ENCODE peak calls at places on chromosomes 12 and 14, in four cellular contexts. One of them, this sample, is unnamed.
A peak's percentile ranks its signal among the peaks of the same experiment; 100 is the strongest.

GRCh38 chr12:120126635-120127005 is 10.1 kb upstream of the RAB35 start:
- ATAC-seq in lung: peak; percentile 54
- ATAC-seq in CD8-positive, alpha-beta T cell: no peak
- ATAC-seq in omental fat pad: no peak
- ATAC-seq in this sample: peak; percentile 64

GRCh38 chr12:69476276-69477017 is 6.3 kb downstream of the FRS2 start:
- ATAC-seq in omental fat pad: peak; percentile 62
- ATAC-seq in lung: peak; percentile 46
- ATAC-seq in CD8-positive, alpha-beta T cell: no peak
- ATAC-seq in this sample: peak; percentile 48

GRCh38 chr14:96782436-96782835 is 14.7 kb upstream of the VRK1 start:
- ATAC-seq in lung: no peak
- ATAC-seq in omental fat pad: no peak
- ATAC-seq in CD8-positive, alpha-beta T cell: no peak
- ATAC-seq in this sample: no peak

GRCh38 chr12:13124661-13125505 is 21.4 kb upstream of the GSG1 start:
- ATAC-seq in omental fat pad: peak; percentile 80
- ATAC-seq in CD8-positive, alpha-beta T cell: no peak
- ATAC-seq in lung: no peak
- ATAC-seq in this sample: no peak

GRCh38 chr14:88323520-88324199 is 591 bp upstream of the KCNK10 start:
- ATAC-seq in CD8-positive, alpha-beta T cell: no peak
- ATAC-seq in lung: no peak
- ATAC-seq in omental fat pad: no peak
- ATAC-seq in this sample: no peak

GRCh38 chr12:117228239-117228638 is 38.0 kb upstream of the FBXO21 start:
- ATAC-seq in lung: no peak
- ATAC-seq in CD8-positive, alpha-beta T cell: no peak
- ATAC-seq in omental fat pad: no peak
- ATAC-seq in this sample: no peak

GRCh38 chr12:68400231-68400829 is 68.2 kb upstream of the MDM1 start:
- ATAC-seq in CD8-positive, alpha-beta T cell: no peak
- ATAC-seq in omental fat pad: no peak
- ATAC-seq in lung: no peak
- ATAC-seq in this sample: no peak

GRCh38 chr12:121718653-121719239 is 6.2 kb downstream of the TMEM120B start:
- ATAC-seq in lung: no peak
- ATAC-seq in omental fat pad: no peak
- ATAC-seq in CD8-positive, alpha-beta T cell: no peak
- ATAC-seq in this sample: no peak

GRCh38 chr12:70826156-70826555 is 94.4 kb downstream of the PTPRR start:
- ATAC-seq in lung: no peak
- ATAC-seq in omental fat pad: no peak
- ATAC-seq in CD8-positive, alpha-beta T cell: no peak
- ATAC-seq in this sample: no peak

GRCh38 chr12:53160673-53161072 is 19.8 kb upstream of the ZNF740 start:
- ATAC-seq in omental fat pad: no peak
- ATAC-seq in lung: no peak
- ATAC-seq in CD8-positive, alpha-beta T cell: no peak
- ATAC-seq in this sample: no peak

GRCh38 chr14:101878222-101879211 is 85.9 kb upstream of the DYNC1H1 start:
- ATAC-seq in CD8-positive, alpha-beta T cell: peak; percentile 34
- ATAC-seq in lung: no peak
- ATAC-seq in omental fat pad: no peak
- ATAC-seq in this sample: no peak

GRCh38 chr12:66323017-66323416 is 20.7 kb downstream of the HELB start:
- ATAC-seq in CD8-positive, alpha-beta T cell: no peak
- ATAC-seq in omental fat pad: no peak
- ATAC-seq in lung: no peak
- ATAC-seq in this sample: no peak

GRCh38 chr14:56650075-56650474 is 70.5 kb downstream of the TMEM260 start:
- ATAC-seq in lung: no peak
- ATAC-seq in CD8-positive, alpha-beta T cell: no peak
- ATAC-seq in omental fat pad: no peak
- ATAC-seq in this sample: no peak

GRCh38 chr12:12294215-12295005 is 27.6 kb upstream of the LRP6 start:
- ATAC-seq in omental fat pad: peak; percentile 63
- ATAC-seq in lung: peak; percentile 53
- ATAC-seq in CD8-positive, alpha-beta T cell: no peak
- ATAC-seq in this sample: no peak

GRCh38 chr12:3520711-3521110 is 29.7 kb downstream of the PRMT8 start:
- ATAC-seq in CD8-positive, alpha-beta T cell: no peak
- ATAC-seq in lung: no peak
- ATAC-seq in omental fat pad: no peak
- ATAC-seq in this sample: no peak

GRCh38 chr12:4277856-4278581 is 4.5 kb downstream of the CCND2 start:
- ATAC-seq in lung: no peak
- ATAC-seq in CD8-positive, alpha-beta T cell: no peak
- ATAC-seq in omental fat pad: no peak
- ATAC-seq in this sample: no peak

GRCh38 chr12:132572801-132573760 is 37.3 kb downstream of the LRCOL1 start:
- ATAC-seq in omental fat pad: no peak
- ATAC-seq in CD8-positive, alpha-beta T cell: no peak
- ATAC-seq in lung: no peak
- ATAC-seq in this sample: no peak

GRCh38 chr12:95060951-95061350 is 12.5 kb downstream of the NR2C1 start:
- ATAC-seq in omental fat pad: no peak
- ATAC-seq in lung: no peak
- ATAC-seq in CD8-positive, alpha-beta T cell: no peak
- ATAC-seq in this sample: no peak

GRCh38 chr14:93926873-93927571 is at the start of gene FAM181A:
- ATAC-seq in CD8-positive, alpha-beta T cell: no peak
- ATAC-seq in lung: no peak
- ATAC-seq in omental fat pad: no peak
- ATAC-seq in this sample: no peak

GRCh38 chr14:20734079-20734806 is 11.4 kb upstream of the EDDM3A start:
- ATAC-seq in omental fat pad: no peak
- ATAC-seq in lung: no peak
- ATAC-seq in CD8-positive, alpha-beta T cell: no peak
- ATAC-seq in this sample: no peak

GRCh38 chr12:122951406-122951805 is 14.9 kb downstream of the ABCB9 start:
- ATAC-seq in CD8-positive, alpha-beta T cell: no peak
- ATAC-seq in lung: no peak
- ATAC-seq in omental fat pad: no peak
- ATAC-seq in this sample: no peak

GRCh38 chr12:41223600-41223999 is 35.5 kb downstream of the PDZRN4 start:
- ATAC-seq in CD8-positive, alpha-beta T cell: no peak
- ATAC-seq in omental fat pad: no peak
- ATAC-seq in lung: no peak
- ATAC-seq in this sample: no peak

GRCh38 chr14:54742492-54743350 is 159.9 kb downstream of the GCH1 start:
- ATAC-seq in omental fat pad: no peak
- ATAC-seq in lung: no peak
- ATAC-seq in CD8-positive, alpha-beta T cell: no peak
- ATAC-seq in this sample: no peak

GRCh38 chr12:46402861-46403731 is 30.5 kb upstream of the SLC38A2 start:
- ATAC-seq in CD8-positive, alpha-beta T cell: no peak
- ATAC-seq in omental fat pad: no peak
- ATAC-seq in lung: no peak
- ATAC-seq in this sample: no peak

GRCh38 chr12:11663128-11663527 is 13.7 kb downstream of the ETV6 start:
- ATAC-seq in lung: no peak
- ATAC-seq in omental fat pad: no peak
- ATAC-seq in CD8-positive, alpha-beta T cell: no peak
- ATAC-seq in this sample: peak; percentile 46

GRCh38 chr14:23454445-23454856 is 15.1 kb upstream of the NGDN start:
- ATAC-seq in lung: no peak
- ATAC-seq in CD8-positive, alpha-beta T cell: no peak
- ATAC-seq in omental fat pad: no peak
- ATAC-seq in this sample: no peak

GRCh38 chr14:68182492-68182891 is 362.9 kb downstream of the RAD51B start:
- ATAC-seq in lung: no peak
- ATAC-seq in omental fat pad: no peak
- ATAC-seq in CD8-positive, alpha-beta T cell: no peak
- ATAC-seq in this sample: no peak